ENCODE peak calls at places on chromosome 14, in six cellular contexts. One of them, this sample, is unnamed. For H3K4me1, the result is how much of the 10 kb centered on the place peaks cover.

GRCh38 chr14:89141862-89142261 is 275.2 kb downstream of the FOXN3 start:
- DNase-seq in neuronal stem cell: no peak
- DNase-seq in IMR-90: no peak
- DNase-seq in mesendoderm: no peak
- DNase-seq in mesenchymal stem cell: no peak
- DNase-seq in H9: no peak
- DNase-seq in this sample: no peak

GRCh38 chr14:45491914-45492313 is 238.9 kb upstream of the MIS18BP1 start:
- DNase-seq in neuronal stem cell: no peak
- DNase-seq in IMR-90: no peak
- DNase-seq in mesendoderm: no peak
- DNase-seq in mesenchymal stem cell: no peak
- DNase-seq in H9: no peak
- DNase-seq in this sample: no peak

GRCh38 chr14:72516936-72517408 is 376.9 kb downstream of the DPF3 start:
- DNase-seq in neuronal stem cell: peak
- DNase-seq in IMR-90: peak
- DNase-seq in mesendoderm: peak
- DNase-seq in mesenchymal stem cell: peak
- DNase-seq in H9: peak
- DNase-seq in this sample: peak

GRCh38 chr14:76024211-76024907 is 38.8 kb downstream of the IFT43 start:
- DNase-seq in neuronal stem cell: no peak
- DNase-seq in IMR-90: no peak
- DNase-seq in mesendoderm: no peak
- DNase-seq in mesenchymal stem cell: no peak
- DNase-seq in H9: no peak
- DNase-seq in this sample: no peak

GRCh38 chr14:30620178-30620577 is 1.9 kb upstream of the SCFD1 start:
- DNase-seq in neuronal stem cell: no peak
- DNase-seq in IMR-90: peak
- DNase-seq in mesendoderm: no peak
- DNase-seq in mesenchymal stem cell: peak
- DNase-seq in H9: no peak
- DNase-seq in this sample: no peak

GRCh38 chr14:43012817-43013216 is 1406.1 kb downstream of the LRFN5 start:
- DNase-seq in neuronal stem cell: no peak
- DNase-seq in IMR-90: no peak
- DNase-seq in mesendoderm: no peak
- DNase-seq in mesenchymal stem cell: no peak
- DNase-seq in H9: no peak
- DNase-seq in this sample: no peak

GRCh38 chr14:70254476-70254961 is 65.8 kb upstream of the SLC8A3 start:
- DNase-seq in neuronal stem cell: peak
- DNase-seq in IMR-90: peak
- DNase-seq in mesendoderm: peak
- DNase-seq in mesenchymal stem cell: peak
- DNase-seq in H9: peak
- DNase-seq in this sample: no peak

GRCh38 chr14:70317969-70318634 is 41.4 kb downstream of the COX16 start:
- DNase-seq in neuronal stem cell: peak
- DNase-seq in IMR-90: peak
- DNase-seq in mesendoderm: peak
- DNase-seq in mesenchymal stem cell: peak
- DNase-seq in H9: peak
- DNase-seq in this sample: peak

GRCh38 chr14:59190372-59190771 is 1.9 kb downstream of the DAAM1 start:
- DNase-seq in neuronal stem cell: peak
- DNase-seq in IMR-90: no peak
- DNase-seq in mesendoderm: peak
- DNase-seq in mesenchymal stem cell: no peak
- DNase-seq in H9: peak
- DNase-seq in this sample: no peak

GRCh38 chr14:74964787-74965769 is 9.7 kb upstream of the PGF start:
- DNase-seq in neuronal stem cell: no peak
- DNase-seq in IMR-90: peak
- DNase-seq in mesendoderm: no peak
- DNase-seq in mesenchymal stem cell: peak
- DNase-seq in H9: no peak
- DNase-seq in this sample: no peak

GRCh38 chr14:29216774-29217232 is 450.2 kb downstream of the FOXG1 start:
- DNase-seq in neuronal stem cell: no peak
- DNase-seq in IMR-90: no peak
- DNase-seq in mesendoderm: no peak
- DNase-seq in mesenchymal stem cell: peak
- DNase-seq in H9: no peak
- DNase-seq in this sample: no peak

GRCh38 chr14:68226523-68226922 is 406.9 kb downstream of the RAD51B start:
- DNase-seq in neuronal stem cell: no peak
- DNase-seq in IMR-90: no peak
- DNase-seq in mesendoderm: no peak
- DNase-seq in mesenchymal stem cell: no peak
- DNase-seq in H9: no peak
- DNase-seq in this sample: no peak

GRCh38 chr14:72518809-72519377 is 375.0 kb downstream of the DPF3 start:
- DNase-seq in neuronal stem cell: no peak
- DNase-seq in IMR-90: no peak
- DNase-seq in mesendoderm: no peak
- DNase-seq in mesenchymal stem cell: no peak
- DNase-seq in H9: no peak
- DNase-seq in this sample: no peak

GRCh38 chr14:59098377-59098776 is 90.1 kb upstream of the DAAM1 start:
- DNase-seq in neuronal stem cell: no peak
- DNase-seq in IMR-90: peak
- DNase-seq in mesendoderm: no peak
- DNase-seq in mesenchymal stem cell: peak
- DNase-seq in H9: no peak
- DNase-seq in this sample: no peak

GRCh38 chr14:50039734-50040400 is 76.5 kb downstream of the VCPKMT start:
- DNase-seq in neuronal stem cell: no peak
- DNase-seq in IMR-90: no peak
- DNase-seq in mesendoderm: peak
- DNase-seq in mesenchymal stem cell: peak
- DNase-seq in H9: no peak
- DNase-seq in this sample: no peak

GRCh38 chr14:91279354-91279753 is 34.9 kb upstream of the GPR68 start:
- DNase-seq in neuronal stem cell: no peak
- DNase-seq in IMR-90: no peak
- DNase-seq in mesendoderm: no peak
- DNase-seq in mesenchymal stem cell: no peak
- DNase-seq in H9: no peak
- DNase-seq in this sample: no peak

GRCh38 chr14:68104518-68104917 is 284.9 kb downstream of the RAD51B start:
- DNase-seq in neuronal stem cell: no peak
- DNase-seq in IMR-90: peak
- DNase-seq in mesendoderm: peak
- DNase-seq in mesenchymal stem cell: peak
- DNase-seq in H9: no peak
- DNase-seq in this sample: no peak

GRCh38 chr14:94307410-94307992 is 14.4 kb upstream of the SERPINA10 start:
- DNase-seq in neuronal stem cell: no peak
- DNase-seq in IMR-90: no peak
- DNase-seq in mesendoderm: peak
- DNase-seq in mesenchymal stem cell: no peak
- DNase-seq in H9: no peak
- DNase-seq in this sample: no peak

GRCh38 chr14:26992403-26993115 is 394.7 kb upstream of the NOVA1 start:
- DNase-seq in neuronal stem cell: no peak
- DNase-seq in IMR-90: no peak
- DNase-seq in mesendoderm: no peak
- DNase-seq in mesenchymal stem cell: no peak
- DNase-seq in H9: no peak
- DNase-seq in this sample: no peak

GRCh38 chr14:53963491-53964227 is 7.0 kb upstream of the BMP4 start:
- DNase-seq in neuronal stem cell: no peak
- DNase-seq in IMR-90: no peak
- DNase-seq in mesendoderm: peak
- DNase-seq in mesenchymal stem cell: peak
- DNase-seq in H9: peak
- DNase-seq in this sample: no peak

GRCh38 chr14:95196268-95196667 is 38.9 kb upstream of the DICER1 start:
- DNase-seq in neuronal stem cell: no peak
- DNase-seq in IMR-90: no peak
- DNase-seq in mesendoderm: peak
- DNase-seq in mesenchymal stem cell: no peak
- DNase-seq in H9: no peak
- DNase-seq in this sample: no peak

GRCh38 chr14:84202486-84202885 is 1327.5 kb upstream of the FLRT2 start:
- DNase-seq in neuronal stem cell: peak
- DNase-seq in IMR-90: no peak
- DNase-seq in mesendoderm: peak
- DNase-seq in mesenchymal stem cell: peak
- DNase-seq in H9: no peak
- DNase-seq in this sample: no peak

GRCh38 chr14:69489495-69489894 is 5.0 kb downstream of the PLEKHD1 start:
- DNase-seq in neuronal stem cell: no peak
- DNase-seq in IMR-90: no peak
- DNase-seq in mesendoderm: no peak
- DNase-seq in mesenchymal stem cell: no peak
- DNase-seq in H9: no peak
- DNase-seq in this sample: no peak

GRCh38 chr14:70893842-70894237 is 13.4 kb upstream of the PCNX1 start:
- DNase-seq in neuronal stem cell: no peak
- DNase-seq in IMR-90: no peak
- DNase-seq in mesendoderm: no peak
- DNase-seq in mesenchymal stem cell: no peak
- DNase-seq in H9: no peak
- DNase-seq in this sample: no peak

GRCh38 chr14:20332946-20333782 is at the start of gene CCNB1IP1:
- DNase-seq in neuronal stem cell: peak
- DNase-seq in IMR-90: peak
- DNase-seq in mesendoderm: peak
- DNase-seq in mesenchymal stem cell: peak
- DNase-seq in H9: peak
- DNase-seq in this sample: peak
- H3K4ac ChIP-seq in neuronal stem cell: no peak
- H3K4ac ChIP-seq in IMR-90: peak
- H3K4ac ChIP-seq in mesendoderm: peak
- H3K4ac ChIP-seq in mesenchymal stem cell: peak
- H3K4ac ChIP-seq in H9: peak
- H3K4ac ChIP-seq in this sample: no peak

GRCh38 chr14:104690861-104691455 is 1.5 kb downstream of the INF2 start:
- DNase-seq in neuronal stem cell: no peak
- DNase-seq in IMR-90: no peak
- DNase-seq in mesendoderm: no peak
- DNase-seq in mesenchymal stem cell: no peak
- DNase-seq in H9: no peak
- DNase-seq in this sample: no peak

GRCh38 chr14:104690266-104690711 is 871 bp downstream of the INF2 start:
- DNase-seq in neuronal stem cell: no peak
- DNase-seq in IMR-90: no peak
- DNase-seq in mesendoderm: no peak
- DNase-seq in mesenchymal stem cell: no peak
- DNase-seq in H9: no peak
- DNase-seq in this sample: no peak

GRCh38 chr14:104692261-104692938 is 3.0 kb downstream of the INF2 start:
- DNase-seq in neuronal stem cell: no peak
- DNase-seq in IMR-90: no peak
- DNase-seq in mesendoderm: no peak
- DNase-seq in mesenchymal stem cell: no peak
- DNase-seq in H9: no peak
- DNase-seq in this sample: no peak

GRCh38 chr14:104692939-104693315 is 3.5 kb downstream of the INF2 start:
- DNase-seq in neuronal stem cell: no peak
- DNase-seq in IMR-90: no peak
- DNase-seq in mesendoderm: no peak
- DNase-seq in mesenchymal stem cell: no peak
- DNase-seq in H9: no peak
- DNase-seq in this sample: no peak

GRCh38 chr14:104691546-104692260 is 2.3 kb downstream of the INF2 start:
- DNase-seq in neuronal stem cell: no peak
- DNase-seq in IMR-90: no peak
- DNase-seq in mesendoderm: no peak
- DNase-seq in mesenchymal stem cell: no peak
- DNase-seq in H9: no peak
- DNase-seq in this sample: no peak
- H3K4me1 ChIP-seq in neuronal stem cell: under half
- H3K4me1 ChIP-seq in IMR-90: under half
- H3K4me1 ChIP-seq in mesendoderm: under half
- H3K4me1 ChIP-seq in mesenchymal stem cell: half or more
- H3K4me1 ChIP-seq in H9: under half
- H3K4me1 ChIP-seq in this sample: under half

DNA sequence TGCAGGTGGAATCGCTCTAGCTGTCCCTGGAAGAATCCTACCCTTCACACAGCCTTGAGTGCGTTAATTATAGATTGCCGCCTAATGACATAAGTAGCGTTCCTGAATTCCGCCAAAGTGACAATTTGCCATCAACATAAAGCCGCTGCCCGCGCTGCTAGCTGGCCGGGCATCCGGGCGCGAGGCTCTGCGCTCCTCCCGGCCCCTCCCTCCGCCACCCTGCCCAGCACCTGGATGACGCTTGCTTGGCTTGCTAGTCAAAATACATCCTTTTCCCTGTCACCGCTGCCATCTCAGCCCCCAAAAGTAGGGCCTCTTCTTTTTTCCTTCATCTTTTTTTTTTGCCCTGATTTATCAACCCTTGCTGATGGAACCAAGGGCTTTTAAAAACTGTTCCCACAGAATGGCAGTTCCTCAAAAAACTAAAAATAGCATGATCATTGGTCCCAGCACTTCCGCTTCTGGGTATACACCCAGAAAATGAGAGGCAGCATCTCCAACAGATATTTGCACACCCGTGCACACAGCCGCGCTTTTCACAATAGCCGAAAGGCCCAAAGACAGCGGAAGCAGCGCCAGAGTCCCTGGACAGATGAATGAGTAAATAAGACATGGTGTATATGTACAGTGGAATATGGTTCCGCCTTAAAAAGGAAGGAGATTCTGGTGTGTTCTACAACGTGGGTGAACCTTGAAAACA is 235.3 kb downstream of the BCL11B start:
- DNase-seq in neuronal stem cell: no peak
- DNase-seq in IMR-90: no peak
- DNase-seq in mesendoderm: no peak
- DNase-seq in mesenchymal stem cell: no peak
- DNase-seq in H9: no peak
- DNase-seq in this sample: no peak
- H3K4ac ChIP-seq in neuronal stem cell: no peak
- H3K4ac ChIP-seq in IMR-90: no peak
- H3K4ac ChIP-seq in mesendoderm: no peak
- H3K4ac ChIP-seq in mesenchymal stem cell: no peak
- H3K4ac ChIP-seq in H9: no peak
- H3K4ac ChIP-seq in this sample: peak

GRCh38 chr14:102828201-102828600 is 51.0 kb downstream of the TRAF3 start:
- DNase-seq in neuronal stem cell: no peak
- DNase-seq in IMR-90: no peak
- DNase-seq in mesendoderm: no peak
- DNase-seq in mesenchymal stem cell: no peak
- DNase-seq in H9: no peak
- DNase-seq in this sample: no peak
- H3K4me1 ChIP-seq in neuronal stem cell: half or more
- H3K4me1 ChIP-seq in IMR-90: under half
- H3K4me1 ChIP-seq in mesendoderm: under half
- H3K4me1 ChIP-seq in mesenchymal stem cell: under half
- H3K4me1 ChIP-seq in H9: under half
- H3K4me1 ChIP-seq in this sample: under half

GRCh38 chr14:101835166-101835557 is 73.7 kb downstream of the PPP2R5C start:
- DNase-seq in neuronal stem cell: no peak
- DNase-seq in IMR-90: peak
- DNase-seq in mesendoderm: no peak
- DNase-seq in mesenchymal stem cell: no peak
- DNase-seq in H9: no peak
- DNase-seq in this sample: no peak
- H3K4ac ChIP-seq in neuronal stem cell: no peak
- H3K4ac ChIP-seq in IMR-90: no peak
- H3K4ac ChIP-seq in mesendoderm: no peak
- H3K4ac ChIP-seq in mesenchymal stem cell: no peak
- H3K4ac ChIP-seq in H9: no peak
- H3K4ac ChIP-seq in this sample: no peak

GRCh38 chr14:104081951-104082464 is 3.5 kb upstream of the ASPG start:
- DNase-seq in neuronal stem cell: no peak
- DNase-seq in IMR-90: no peak
- DNase-seq in mesendoderm: no peak
- DNase-seq in mesenchymal stem cell: no peak
- DNase-seq in H9: no peak
- DNase-seq in this sample: peak
- H3K4me1 ChIP-seq in neuronal stem cell: under half
- H3K4me1 ChIP-seq in IMR-90: under half
- H3K4me1 ChIP-seq in mesendoderm: under half
- H3K4me1 ChIP-seq in mesenchymal stem cell: under half
- H3K4me1 ChIP-seq in H9: under half
- H3K4me1 ChIP-seq in this sample: under half

This sample was measured in H1.